ENCODE peak calls at places on chromosomes 11 and 22, in nine cellular contexts. K is GM23248, P is neural progenitor cell, A is HCT116, S is SK-N-SH, J is MM.1S, U is GM23338, Q is PC-3, F is hepatocyte. V is an unnamed sample. For H3K79me2, the result is how much of the 10 kb centered on the place peaks cover.

GRCh38 chr11:113114452-113115027 is 153.3 kb downstream of the NCAM1 start:
- DNase-seq in K (peak), P (peak), A (no peak), S (peak), J (peak), U (peak), Q (peak), F (peak), V (peak)

GRCh38 chr11:926341-926916 is 759 bp downstream of the AP2A2 start:
- DNase-seq in K (peak), P (peak), A (peak), S (peak), J (no peak), U (no peak), Q (peak), F (peak), V (no peak)

GRCh38 chr11:128889657-128890213 is 1.4 kb upstream of the KCNJ5 start:
- DNase-seq in K (no peak), P (peak), A (no peak), S (no peak), J (no peak), U (no peak), Q (no peak), F (no peak), V (no peak)

GRCh38 chr11:123430736-123431356 is 777 bp downstream of the GRAMD1B start:
- DNase-seq in K (peak), P (peak), A (no peak), S (no peak), J (no peak), U (peak), Q (peak), F (peak), V (no peak)

GRCh38 chr11:66936326-66936725 is 21.9 kb downstream of the PC start:
- DNase-seq in K (peak), P (no peak), A (no peak), S (no peak), J (no peak), U (no peak), Q (no peak), F (no peak), V (no peak)

GRCh38 chr11:123405123-123405592 is 24.9 kb upstream of the GRAMD1B start:
- DNase-seq in K (no peak), P (no peak), A (no peak), S (no peak), J (no peak), U (no peak), Q (no peak), F (no peak), V (no peak)

GRCh38 chr11:128437137-128437536 is 150.2 kb downstream of the ETS1 start:
- DNase-seq in K (peak), P (no peak), A (no peak), S (no peak), J (no peak), U (no peak), Q (no peak), F (no peak), V (no peak)

GRCh38 chr11:109733245-109733644 is 311.3 kb downstream of the C11orf87 start:
- DNase-seq in K (peak), P (no peak), A (no peak), S (no peak), J (no peak), U (no peak), Q (peak), F (no peak), V (no peak)

GRCh38 chr11:75508051-75508561 is 17.6 kb downstream of the GDPD5 start:
- DNase-seq in K (no peak), P (no peak), A (no peak), S (peak), J (no peak), U (no peak), Q (no peak), F (no peak), V (peak)

GRCh38 chr11:63911440-63911839 is 5.5 kb downstream of the RCOR2 start:
- DNase-seq in K (no peak), P (peak), A (no peak), S (no peak), J (no peak), U (peak), Q (no peak), F (no peak), V (no peak)

GRCh38 chr11:75474878-75475766 is 42.1 kb upstream of the KLHL35 start:
- DNase-seq in K (peak), P (peak), A (no peak), S (peak), J (no peak), U (peak), Q (no peak), F (peak), V (peak)

GRCh38 chr11:67534070-67534679 is 10.9 kb upstream of the CABP2 start:
- DNase-seq in K (no peak), P (peak), A (peak), S (no peak), J (no peak), U (peak), Q (peak), F (no peak), V (peak)

GRCh38 chr22:46491936-46492335 is 45.5 kb downstream of the CELSR1 start:
- DNase-seq in K (peak), P (no peak), A (no peak), S (peak), J (no peak), U (no peak), Q (no peak), F (peak), V (no peak)

GRCh38 chr11:72635931-72636330 is 38.3 kb downstream of the PDE2A start:
- DNase-seq in K (no peak), P (no peak), A (no peak), S (no peak), J (no peak), U (peak), Q (no peak), F (no peak), V (no peak)

GRCh38 chr22:21070690-21071615 is 25.2 kb downstream of the LRRC74B start:
- DNase-seq in K (no peak), P (no peak), A (no peak), S (no peak), J (no peak), U (no peak), Q (no peak), F (no peak), V (no peak)

GRCh38 chr11:106552694-106553203 is 465.5 kb downstream of the GUCY1A2 start:
- DNase-seq in K (no peak), P (peak), A (no peak), S (no peak), J (no peak), U (no peak), Q (no peak), F (no peak), V (no peak)

GRCh38 chr11:128939591-128939990 is 3.1 kb downstream of the TP53AIP1 start:
- DNase-seq in K (peak), P (no peak), A (no peak), S (no peak), J (peak), U (no peak), Q (no peak), F (no peak), V (no peak)

GRCh38 chr11:8294251-8294935 is 30.7 kb upstream of the LMO1 start:
- DNase-seq in K (no peak), P (peak), A (no peak), S (no peak), J (no peak), U (no peak), Q (no peak), F (no peak), V (no peak)

GRCh38 chr11:130219148-130219547 is 59.6 kb downstream of the ST14 start:
- DNase-seq in K (no peak), P (no peak), A (no peak), S (no peak), J (no peak), U (no peak), Q (no peak), F (no peak), V (no peak)

GRCh38 chr11:75667268-75667830 is 1.5 kb downstream of the MAP6 start:
- DNase-seq in K (peak), P (peak), A (no peak), S (peak), J (no peak), U (peak), Q (peak), F (peak), V (no peak)

GRCh38 chr11:111291764-111292163 is 6.6 kb upstream of the POU2AF3 start:
- DNase-seq in K (no peak), P (no peak), A (no peak), S (no peak), J (no peak), U (no peak), Q (no peak), F (no peak), V (no peak)

GRCh38 chr11:46381836-46382643 is 571 bp downstream of the MDK start:
- DNase-seq in K (peak), P (peak), A (no peak), S (peak), J (no peak), U (peak), Q (no peak), F (no peak), V (no peak)

GRCh38 chr22:23787600-23787896 is 782 bp downstream of the SMARCB1 start:
- DNase-seq in K (no peak), P (no peak), A (no peak), S (no peak), J (no peak), U (no peak), Q (no peak), F (no peak), V (no peak)

GRCh38 chr11:65577756-65578109 is 1.9 kb downstream of the EHBP1L1 start:
- DNase-seq in K (no peak), P (no peak), A (no peak), S (no peak), J (no peak), U (no peak), Q (no peak), F (no peak), V (no peak)

GRCh38 chr11:65574963-65575567 is 788 bp upstream of the EHBP1L1 start:
- DNase-seq in K (peak), P (no peak), A (no peak), S (no peak), J (peak), U (peak), Q (peak), F (peak), V (peak)

GRCh38 chr11:65575568-65576231 is at the start of gene EHBP1L1:
- DNase-seq in K (peak), P (peak), A (no peak), S (peak), J (peak), U (peak), Q (peak), F (peak), V (peak)

GRCh38 chr11:65576867-65577755 is 1.3 kb downstream of the EHBP1L1 start:
- DNase-seq in K (peak), P (no peak), A (no peak), S (no peak), J (peak), U (no peak), Q (peak), F (peak), V (peak)

GRCh38 chr11:65576232-65576866 is 496 bp downstream of the EHBP1L1 start:
- DNase-seq in K (peak), P (no peak), A (no peak), S (no peak), J (peak), U (no peak), Q (no peak), F (no peak), V (no peak)
- H3K79me2 ChIP-seq in K (under half), P (under half), A (under half), S (half or more), J (half or more), U (under half), Q (under half), F (under half), V (under half)

GRCh38 chr11:117627259-117627658 is 169.8 kb downstream of the DSCAML1 start:
- DNase-seq in K (no peak), P (no peak), A (no peak), S (no peak), J (no peak), U (no peak), Q (no peak), F (no peak), V (no peak)
- TF ChIP-seq EZH2phosphoT487 in K (no peak), P (no peak), A (no peak), S (no peak), J (no peak), U (no peak), Q (no peak), F (no peak), V (no peak)

GRCh38 chr11:124751391-124751740 is 689 bp downstream of the VSIG2 start:
- DNase-seq in K (no peak), P (no peak), A (no peak), S (peak), J (no peak), U (peak), Q (no peak), F (no peak), V (no peak)
- H3K4me3 ChIP-seq in K (no peak), P (no peak), A (no peak), S (no peak), J (no peak), U (peak), Q (no peak), F (no peak), V (no peak)

GRCh38 chr11:16276251-16276650 is 80.1 kb downstream of the SOX6 start:
- DNase-seq in K (no peak), P (no peak), A (no peak), S (no peak), J (no peak), U (no peak), Q (no peak), F (no peak), V (no peak)

GRCh38 chr11:16280256-16280682 is 76.1 kb downstream of the SOX6 start:
- DNase-seq in K (no peak), P (no peak), A (no peak), S (no peak), J (no peak), U (no peak), Q (peak), F (peak), V (no peak)

GRCh38 chr11:16278273-16278672 is 78.1 kb downstream of the SOX6 start:
- DNase-seq in K (no peak), P (no peak), A (no peak), S (no peak), J (no peak), U (no peak), Q (no peak), F (no peak), V (no peak)

GRCh38 chr11:16278986-16279385 is 77.4 kb downstream of the SOX6 start:
- DNase-seq in K (no peak), P (no peak), A (no peak), S (no peak), J (no peak), U (no peak), Q (no peak), F (no peak), V (no peak)

GRCh38 chr11:16279524-16279923 is 76.8 kb downstream of the SOX6 start:
- DNase-seq in K (no peak), P (no peak), A (no peak), S (no peak), J (no peak), U (no peak), Q (no peak), F (no peak), V (no peak)
- H3K79me2 ChIP-seq in K (under half), P (under half), A (under half), S (under half), J (under half), U (under half), Q (under half), F (under half), V (under half)

DNA sequence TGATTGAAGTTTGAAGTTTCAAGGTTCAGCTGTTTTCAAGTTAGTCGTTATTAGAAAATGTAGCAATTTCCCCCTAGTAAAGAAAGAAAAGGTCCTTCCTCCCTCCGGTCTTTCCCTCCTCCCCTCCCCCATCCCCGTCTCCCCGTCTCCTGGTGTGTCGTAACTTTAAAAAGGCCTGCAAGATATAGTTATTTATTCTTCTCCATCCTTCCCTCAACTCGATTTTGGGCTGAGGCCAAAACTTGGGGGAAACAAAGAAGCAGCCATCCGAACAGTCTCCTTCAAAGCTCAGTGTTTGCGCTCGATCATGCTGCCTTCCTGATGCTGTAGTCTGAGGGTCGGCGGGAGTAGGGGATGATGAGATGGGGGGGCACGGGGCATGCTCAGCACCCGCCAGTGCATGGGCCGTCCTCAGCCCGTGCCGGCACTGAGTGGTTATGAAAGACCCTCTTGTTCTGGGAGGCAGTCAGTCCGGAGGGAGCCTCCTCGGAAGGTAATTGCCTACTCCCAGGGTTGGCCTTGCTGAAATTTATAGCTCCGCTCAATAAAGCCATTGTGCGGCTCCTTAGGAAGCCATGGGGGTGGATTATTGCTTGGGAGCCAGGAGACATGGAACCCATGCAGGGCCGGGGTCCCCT is 212.5 kb upstream of the CADM1 start:
- DNase-seq in K (no peak), P (no peak), A (no peak), S (no peak), J (no peak), U (no peak), Q (no peak), F (no peak), V (no peak)
- TF ChIP-seq EZH2phosphoT487 in K (no peak), P (no peak), A (no peak), S (no peak), J (no peak), U (no peak), Q (no peak), F (no peak), V (no peak)

V was measured in OCI-LY7.